ENCODE peak calls at places on chromosomes 2 and 18, in eight cellular contexts. N is transverse colon, R is Peyer's patch, Y is adrenal gland, M is heart left ventricle, O is spleen, B is breast epithelium, L is prostate gland. G is an unnamed sample.

GRCh38 chr18:24514439-24514838 is 54.0 kb downstream of the HRH4 start:
- DNase-seq in N (no peak), R (no peak), Y (no peak), M (no peak), O (no peak), B (no peak), L (no peak), G (no peak)

GRCh38 chr2:135819211-135819610 is 17.8 kb downstream of the LCT start:
- DNase-seq in N (peak), R (no peak), Y (no peak), M (no peak), O (no peak), B (no peak), L (no peak), G (no peak)

GRCh38 chr2:234496835-234497591 is at the start of gene ARL4C:
- DNase-seq in N (peak), R (peak), Y (peak), M (peak), O (peak), B (peak), L (peak), G (peak)

GRCh38 chr2:6810961-6811360 is 54.7 kb downstream of the CMPK2 start:
- DNase-seq in N (no peak), R (no peak), Y (no peak), M (no peak), O (no peak), B (no peak), L (no peak), G (no peak)

GRCh38 chr18:79756826-79757225 is 40.9 kb upstream of the KCNG2 start:
- DNase-seq in N (peak), R (no peak), Y (no peak), M (no peak), O (peak), B (peak), L (no peak), G (no peak)

GRCh38 chr18:70337139-70337972 is 48.5 kb downstream of the SOCS6 start:
- DNase-seq in N (peak), R (no peak), Y (peak), M (no peak), O (no peak), B (no peak), L (no peak), G (no peak)

GRCh38 chr18:22999212-22999611 is 66.1 kb downstream of the RBBP8 start:
- DNase-seq in N (no peak), R (no peak), Y (no peak), M (no peak), O (no peak), B (no peak), L (no peak), G (no peak)

GRCh38 chr18:63260075-63260754 is 59.4 kb downstream of the BCL2 start:
- DNase-seq in N (no peak), R (no peak), Y (no peak), M (no peak), O (no peak), B (no peak), L (no peak), G (no peak)

GRCh38 chr2:47269316-47270232 is 114.5 kb upstream of the STPG4 start:
- DNase-seq in N (peak), R (no peak), Y (peak), M (no peak), O (no peak), B (no peak), L (peak), G (peak)

GRCh38 chr2:240949791-240950705 is 43.9 kb downstream of the CROCC2 start:
- DNase-seq in N (peak), R (no peak), Y (no peak), M (no peak), O (no peak), B (peak), L (no peak), G (no peak)

GRCh38 chr2:152200562-152201465 is 25.3 kb upstream of the STAM2 start:
- DNase-seq in N (peak), R (no peak), Y (peak), M (peak), O (no peak), B (no peak), L (peak), G (peak)

GRCh38 chr2:237581751-237582746 is 8.5 kb downstream of the RAB17 start:
- DNase-seq in N (peak), R (peak), Y (peak), M (peak), O (no peak), B (no peak), L (peak), G (peak)

GRCh38 chr2:142742301-142743214 is 134.9 kb upstream of the KYNU start:
- DNase-seq in N (no peak), R (no peak), Y (no peak), M (no peak), O (no peak), B (no peak), L (no peak), G (no peak)

GRCh38 chr2:188629890-188630483 is 338.3 kb downstream of the GULP1 start:
- DNase-seq in N (no peak), R (no peak), Y (no peak), M (no peak), O (no peak), B (no peak), L (no peak), G (peak)

GRCh38 chr2:207416111-207416510 is 113.7 kb upstream of the CREB1 start:
- DNase-seq in N (no peak), R (no peak), Y (no peak), M (no peak), O (no peak), B (no peak), L (no peak), G (no peak)

GRCh38 chr2:202064881-202065230 is 8.2 kb upstream of the KIAA2012 start:
- DNase-seq in N (no peak), R (no peak), Y (no peak), M (no peak), O (no peak), B (no peak), L (no peak), G (no peak)

GRCh38 chr2:54459037-54459441 is 2.9 kb downstream of the SPTBN1 start:
- DNase-seq in N (no peak), R (no peak), Y (no peak), M (no peak), O (no peak), B (no peak), L (no peak), G (no peak)

GRCh38 chr2:64769392-64770044 is 115.8 kb upstream of the SERTAD2 start:
- DNase-seq in N (peak), R (no peak), Y (no peak), M (no peak), O (peak), B (no peak), L (no peak), G (no peak)

GRCh38 chr2:216139884-216140283 is 30.7 kb downstream of the XRCC5 start:
- DNase-seq in N (no peak), R (peak), Y (no peak), M (no peak), O (no peak), B (no peak), L (no peak), G (peak)

GRCh38 chr2:69151974-69152373 is 139.0 kb downstream of the ANTXR1 start:
- DNase-seq in N (no peak), R (no peak), Y (no peak), M (no peak), O (no peak), B (no peak), L (no peak), G (no peak)

GRCh38 chr2:69152847-69153246 is 139.9 kb downstream of the ANTXR1 start:
- DNase-seq in N (no peak), R (no peak), Y (no peak), M (no peak), O (no peak), B (no peak), L (no peak), G (no peak)

GRCh38 chr2:69154031-69154430 is 141.1 kb downstream of the ANTXR1 start:
- DNase-seq in N (no peak), R (no peak), Y (no peak), M (no peak), O (no peak), B (no peak), L (no peak), G (no peak)

GRCh38 chr2:69147841-69148533 is 135.0 kb downstream of the ANTXR1 start:
- DNase-seq in N (no peak), R (no peak), Y (no peak), M (no peak), O (no peak), B (no peak), L (no peak), G (no peak)

DNA sequence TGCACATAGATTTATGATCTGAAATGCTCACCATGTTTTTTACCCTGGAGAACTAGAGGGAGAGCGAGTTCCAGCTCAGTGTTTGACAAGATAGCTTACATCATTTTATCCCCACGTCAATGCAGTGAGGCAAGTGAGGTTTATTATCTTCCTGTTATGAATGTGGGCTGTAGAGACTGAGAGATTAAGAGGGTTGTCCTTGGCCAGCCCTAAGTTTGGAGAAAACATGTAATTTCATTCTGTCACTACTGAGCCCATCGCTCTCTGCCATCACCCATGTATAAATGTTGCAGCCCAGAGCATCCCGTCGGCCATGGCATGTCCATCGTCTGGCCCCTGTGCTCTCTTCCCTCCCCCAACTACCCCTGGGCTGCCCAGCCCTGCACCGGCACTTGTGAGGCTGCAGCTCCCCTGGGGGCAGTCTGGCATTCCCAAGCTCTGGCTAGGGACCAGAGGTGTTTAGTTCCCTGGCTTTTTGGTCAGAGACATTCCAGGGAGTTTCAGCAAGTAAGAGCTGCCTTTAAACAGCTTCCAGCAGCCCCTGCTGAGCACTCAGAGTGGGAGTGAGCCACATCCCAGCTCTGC is 136.7 kb downstream of the ANTXR1 start:
- DNase-seq in N (peak), R (no peak), Y (no peak), M (no peak), O (no peak), B (no peak), L (no peak), G (peak)
- H3K27ac ChIP-seq in N (peak), R (no peak), Y (peak), M (no peak), O (no peak), B (peak), L (no peak), G (peak)

DNA sequence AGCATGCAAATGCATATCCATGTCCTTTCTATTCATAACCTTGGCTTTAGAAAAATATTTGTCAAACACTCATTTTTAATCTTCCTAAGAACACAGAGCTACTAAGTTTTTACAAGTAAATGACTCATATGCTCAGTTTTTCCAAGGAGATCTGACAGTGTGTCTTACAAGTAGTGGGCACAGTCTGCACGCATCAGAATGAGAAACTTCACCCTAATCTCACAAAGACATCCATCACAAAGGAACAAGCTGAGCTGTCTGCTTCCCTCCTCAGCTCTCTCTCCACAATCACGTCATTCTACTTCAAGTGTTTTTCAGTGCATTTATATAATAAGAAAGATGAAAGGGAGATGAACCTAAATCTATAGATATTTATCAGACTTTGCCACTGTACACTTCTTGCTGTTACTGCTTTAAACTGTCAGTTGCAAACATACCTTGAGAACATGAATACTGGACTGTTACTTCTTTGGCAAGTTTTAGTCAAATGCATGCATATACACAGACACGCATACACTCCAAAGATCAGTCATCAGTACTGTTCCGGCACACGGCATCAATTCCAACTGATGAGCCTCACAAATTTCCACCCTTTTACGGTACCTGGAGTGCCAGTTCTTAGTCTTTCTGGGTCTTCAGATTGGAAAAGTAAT is 75.7 kb downstream of the RBMS1 start:
- DNase-seq in N (no peak), R (no peak), Y (no peak), M (no peak), O (no peak), B (no peak), L (no peak), G (no peak)
- TF ChIP-seq POLR2A in N (no peak), R (no peak), Y (no peak), M (no peak), O (no peak), B (no peak), L (no peak), G (no peak)

DNA sequence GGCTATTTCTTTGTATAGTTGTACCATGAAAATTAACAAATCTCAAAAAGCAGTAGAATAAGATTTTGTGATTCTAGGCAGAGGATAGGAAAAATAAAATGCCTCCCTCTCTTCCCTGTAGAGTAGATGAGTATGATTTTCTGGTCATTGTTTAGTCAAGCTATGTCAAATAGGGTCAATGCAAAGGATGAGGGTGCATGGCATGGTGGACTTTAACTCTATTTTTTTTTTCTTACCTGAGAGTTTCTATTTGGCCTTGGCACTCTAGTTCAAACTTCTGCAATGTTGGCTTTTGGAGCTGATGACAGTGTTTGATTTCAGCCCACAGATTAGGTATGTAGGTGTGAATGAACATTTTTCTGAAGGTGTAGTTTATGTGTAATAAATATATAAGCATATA is 224.5 kb downstream of the TRIB2 start:
- DNase-seq in N (no peak), R (no peak), Y (no peak), M (no peak), O (no peak), B (no peak), L (no peak), G (no peak)
- H3K27ac ChIP-seq in N (no peak), R (no peak), Y (no peak), M (no peak), O (no peak), B (no peak), L (no peak), G (no peak)

DNA sequence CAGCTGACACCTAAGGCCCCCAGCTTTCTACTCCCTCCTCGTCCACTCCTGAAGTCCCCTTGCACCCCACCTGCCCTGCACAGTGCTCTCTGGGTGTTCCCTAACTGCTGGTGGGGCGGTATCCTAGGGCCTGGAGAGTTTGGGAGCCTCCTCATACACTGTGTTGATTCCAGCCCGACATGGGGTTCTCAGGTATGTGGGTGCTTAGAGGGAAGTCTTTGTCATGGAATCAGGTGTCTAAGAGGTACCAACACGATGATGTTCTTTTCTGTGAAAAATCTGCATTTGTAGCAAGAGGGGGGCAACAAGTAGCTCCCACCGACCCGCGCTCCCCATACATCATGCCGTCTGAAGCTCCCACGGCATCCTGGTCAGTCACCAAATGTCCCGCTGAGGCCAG is 96.8 kb upstream of the SMAD7 start:
- DNase-seq in N (no peak), R (no peak), Y (no peak), M (no peak), O (no peak), B (no peak), L (no peak), G (no peak)
- TF ChIP-seq POLR2A in N (no peak), R (no peak), Y (no peak), M (no peak), O (no peak), B (no peak), L (no peak), G (no peak)

G was measured in thyroid gland.